ENCODE peak calls at places on chromosomes 11 and 22, in six cellular contexts. X is GM13977, D is DMS79, W is Calu3, E is foreskin fibroblast, K is NCI-H446. S is an unnamed sample.

GRCh38 chr11:35167451-35167954 is 28.5 kb downstream of the CD44 start:
- DNase-seq in X (no peak), D (no peak), W (no peak), E (no peak), K (no peak), S (no peak)

GRCh38 chr11:43925932-43926505 is 16.4 kb upstream of the C11orf96 start:
- DNase-seq in X (no peak), D (peak), W (no peak), E (no peak), K (no peak), S (no peak)

GRCh38 chr11:18013790-18014507 is 1.1 kb upstream of the SERGEF start:
- DNase-seq in X (no peak), D (peak), W (no peak), E (no peak), K (no peak), S (no peak)

GRCh38 chr11:10436224-10436623 is 18.8 kb upstream of the AMPD3 start:
- DNase-seq in X (no peak), D (no peak), W (no peak), E (no peak), K (no peak), S (no peak)

GRCh38 chr11:125494987-125495725 is 909 bp downstream of the FEZ1 start:
- DNase-seq in X (peak), D (no peak), W (peak), E (peak), K (no peak), S (no peak)

GRCh38 chr11:9565822-9566560 is 7.5 kb upstream of the WEE1 start:
- DNase-seq in X (peak), D (no peak), W (peak), E (peak), K (peak), S (no peak)

GRCh38 chr11:38814670-38815069 is 2216.6 kb upstream of the RAG2 start:
- DNase-seq in X (no peak), D (no peak), W (no peak), E (no peak), K (no peak), S (no peak)

GRCh38 chr22:26835929-26836528 is 178.6 kb downstream of the MIAT start:
- DNase-seq in X (peak), D (no peak), W (peak), E (peak), K (peak), S (no peak)

S was measured in NCI-H1694 treated with DMSO at 0.1 percent for 48 hours.